ENCODE peak calls at places on chromosomes 16 and 17, in five cellular contexts. U is GM12892, P is HepG2, N is H1, B is GM12878. Q is an unnamed sample.

GRCh38 chr17:43697937-43698336 is 36.2 kb upstream of the MEOX1 start:
- DNase-seq in U (no peak), P (no peak), N (no peak), B (no peak), Q (no peak)

GRCh38 chr16:85607331-85607765 is 5.8 kb upstream of the GSE1 start:
- DNase-seq in U (no peak), P (no peak), N (no peak), B (no peak), Q (no peak)

GRCh38 chr17:7001562-7001961 is 5.7 kb downstream of the ALOX12 start:
- DNase-seq in U (no peak), P (no peak), N (no peak), B (no peak), Q (no peak)

GRCh38 chr17:27627514-27627913 is 3.5 kb upstream of the LGALS9 start:
- DNase-seq in U (no peak), P (no peak), N (no peak), B (no peak), Q (no peak)

GRCh38 chr16:57392694-57393093 is 11.9 kb upstream of the CCL17 start:
- DNase-seq in U (no peak), P (no peak), N (no peak), B (no peak), Q (no peak)

GRCh38 chr16:30546115-30546514 is 11.5 kb upstream of the ZNF747 start:
- DNase-seq in U (no peak), P (no peak), N (no peak), B (no peak), Q (no peak)

GRCh38 chr17:64005734-64006167 is 7.6 kb downstream of the PRR29 start:
- DNase-seq in U (no peak), P (peak), N (no peak), B (no peak), Q (no peak)

GRCh38 chr16:22193134-22193411 is 13.0 kb upstream of the EEF2K start:
- DNase-seq in U (no peak), P (no peak), N (no peak), B (no peak), Q (no peak)

GRCh38 chr16:48129926-48130325 is 25.9 kb downstream of the ABCC12 start:
- DNase-seq in U (no peak), P (no peak), N (no peak), B (no peak), Q (no peak)

GRCh38 chr17:30378191-30378796 is 433 bp upstream of the CPD start:
- DNase-seq in U (no peak), P (no peak), N (no peak), B (no peak), Q (no peak)

GRCh38 chr17:65514541-65514940 is 46.9 kb downstream of the AXIN2 start:
- DNase-seq in U (no peak), P (no peak), N (no peak), B (no peak), Q (no peak)

GRCh38 chr17:75875182-75875939 is 3.0 kb downstream of the TRIM47 start:
- DNase-seq in U (no peak), P (no peak), N (no peak), B (no peak), Q (no peak)

GRCh38 chr17:55635253-55635766 is 87.4 kb downstream of the TMEM100 start:
- DNase-seq in U (no peak), P (no peak), N (no peak), B (no peak), Q (no peak)

GRCh38 chr17:750431-751037 is 1.5 kb downstream of the GEMIN4 start:
- DNase-seq in U (no peak), P (no peak), N (no peak), B (no peak), Q (no peak)

GRCh38 chr17:40122944-40123810 is 1.4 kb downstream of the MSL1 start:
- DNase-seq in U (peak), P (no peak), N (no peak), B (no peak), Q (peak)

GRCh38 chr16:59259964-59260348 is 525.8 kb upstream of the GOT2 start:
- DNase-seq in U (no peak), P (no peak), N (no peak), B (no peak), Q (no peak)

GRCh38 chr17:20154601-20155000 is 145.4 kb downstream of the SPECC1 start:
- DNase-seq in U (no peak), P (no peak), N (no peak), B (no peak), Q (no peak)

GRCh38 chr17:68939195-68939594 is 16.0 kb downstream of the ABCA8 start:
- DNase-seq in U (no peak), P (no peak), N (no peak), B (no peak), Q (no peak)
- TF ChIP-seq TAF1 in U (no peak), P (no peak), N (no peak), B (no peak), Q (no peak)

DNA sequence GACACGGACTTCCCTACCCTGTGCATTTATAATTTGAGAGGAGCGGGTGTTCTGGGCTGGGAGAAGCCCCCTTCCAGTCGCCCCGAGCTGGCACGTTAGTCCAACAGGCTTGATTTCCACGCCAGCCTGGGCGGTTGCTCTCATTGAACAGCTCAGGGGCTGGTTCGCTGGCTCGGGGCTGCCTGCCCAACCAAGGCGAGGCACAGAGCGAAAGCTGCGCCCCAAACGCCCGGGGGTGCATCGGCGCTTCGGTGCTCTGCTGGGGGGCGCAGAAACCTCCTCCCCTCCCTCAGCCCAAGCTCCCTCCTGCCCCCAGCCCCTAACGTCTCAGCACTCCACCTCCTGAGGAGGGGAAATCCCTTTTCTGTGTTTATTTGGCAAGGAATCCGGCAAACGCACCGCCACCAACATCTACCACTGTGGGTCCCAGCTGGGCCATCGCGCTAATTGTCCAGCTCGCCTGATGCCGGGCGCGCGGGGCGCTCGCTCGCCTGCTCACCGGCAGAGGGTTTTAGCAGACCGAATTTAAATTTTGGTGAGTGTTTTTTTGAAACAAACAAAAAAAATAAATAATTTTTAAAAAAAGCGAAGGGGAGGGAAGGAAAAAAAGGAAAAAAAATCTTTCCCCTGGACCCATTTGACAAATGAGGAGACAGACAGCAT is 29.5 kb upstream of the RBFOX1 start:
- DNase-seq in U (no peak), P (no peak), N (no peak), B (no peak), Q (no peak)
- TF ChIP-seq TAF1 in U (no peak), P (no peak), N (no peak), B (no peak), Q (no peak)

GRCh38 chr16:11256657-11257130 is 690 bp upstream of the SOCS1 start:
- DNase-seq in U (no peak), P (no peak), N (no peak), B (no peak), Q (no peak)
- TF ChIP-seq TAF1 in U (no peak), P (no peak), N (no peak), B (no peak), Q (no peak)

GRCh38 chr17:32259596-32259995 is 6.0 kb upstream of the RHBDL3 start:
- DNase-seq in U (no peak), P (no peak), N (no peak), B (no peak), Q (no peak)
- TF ChIP-seq TAF1 in U (no peak), P (no peak), N (no peak), B (no peak), Q (no peak)

GRCh38 chr16:66509576-66509975 is 40.3 kb downstream of the TK2 start:
- DNase-seq in U (no peak), P (no peak), N (no peak), B (no peak), Q (no peak)

GRCh38 chr16:66510298-66510697 is 39.6 kb downstream of the TK2 start:
- DNase-seq in U (no peak), P (no peak), N (no peak), B (no peak), Q (no peak)

GRCh38 chr16:66507731-66508239 is 42.1 kb downstream of the TK2 start:
- DNase-seq in U (no peak), P (no peak), N (no peak), B (no peak), Q (no peak)

GRCh38 chr16:66508914-66509496 is 40.9 kb downstream of the TK2 start:
- DNase-seq in U (no peak), P (no peak), N (no peak), B (no peak), Q (no peak)

DNA sequence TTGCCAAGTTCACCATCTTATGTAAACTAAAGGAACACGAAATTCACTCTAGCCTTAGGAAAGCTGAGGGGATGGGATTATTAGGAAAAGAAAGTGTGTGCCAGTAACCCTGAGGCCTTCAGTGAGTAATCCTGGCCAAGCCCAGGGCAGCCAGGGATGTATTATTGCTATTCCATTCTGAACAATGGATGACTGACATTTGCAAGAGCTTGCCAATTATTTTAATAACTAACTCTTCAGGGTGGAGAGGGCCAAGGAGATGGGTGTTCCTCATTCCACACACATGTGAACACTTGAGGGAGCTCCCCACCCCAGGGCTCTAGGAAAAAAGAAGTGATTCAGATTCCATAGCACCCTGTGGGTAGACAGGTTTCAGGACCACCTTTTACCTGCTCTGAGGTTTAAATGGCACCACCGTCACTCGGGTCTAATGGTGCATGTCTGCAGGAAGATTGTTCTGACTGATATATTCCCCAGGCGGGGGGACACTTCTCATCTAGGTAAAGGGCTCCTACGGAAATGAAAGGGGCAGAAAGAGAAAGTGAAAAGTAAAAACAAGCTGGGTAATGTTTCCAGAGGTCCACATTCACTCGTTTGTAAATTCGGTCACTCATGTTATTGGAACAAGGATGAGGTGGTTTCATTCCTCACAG is 41.5 kb downstream of the TK2 start:
- DNase-seq in U (no peak), P (no peak), N (no peak), B (no peak), Q (no peak)
- TF ChIP-seq TAF1 in U (no peak), P (no peak), N (no peak), B (no peak), Q (no peak)

DNA sequence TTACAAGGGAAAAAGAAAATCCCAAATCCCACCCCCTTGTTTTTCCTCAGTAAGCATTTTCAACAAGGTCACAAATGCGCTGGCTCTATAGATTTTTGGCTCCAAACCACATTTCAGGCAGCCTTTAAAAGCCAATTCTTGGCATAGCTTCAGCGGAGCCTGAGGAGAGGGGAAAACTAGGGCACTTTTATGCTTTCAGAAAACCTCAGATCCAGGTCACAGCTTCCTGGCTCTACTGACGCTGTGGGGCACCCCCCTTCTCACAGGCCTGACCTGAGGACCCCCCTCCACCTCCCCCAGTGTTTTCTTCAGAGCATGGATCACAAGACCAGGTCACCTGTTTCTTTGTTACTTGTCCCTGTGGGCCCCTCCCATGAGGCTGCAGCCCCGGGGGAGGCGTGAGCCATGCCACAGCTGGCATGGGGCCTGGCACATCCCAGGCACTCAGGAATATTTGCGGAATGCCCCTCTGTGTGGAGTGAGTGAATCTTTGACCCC is 30.1 kb upstream of the MTSS2 start:
- DNase-seq in U (no peak), P (no peak), N (no peak), B (no peak), Q (no peak)
- TF ChIP-seq TAF1 in U (no peak), P (no peak), N (no peak), B (no peak), Q (no peak)

DNA sequence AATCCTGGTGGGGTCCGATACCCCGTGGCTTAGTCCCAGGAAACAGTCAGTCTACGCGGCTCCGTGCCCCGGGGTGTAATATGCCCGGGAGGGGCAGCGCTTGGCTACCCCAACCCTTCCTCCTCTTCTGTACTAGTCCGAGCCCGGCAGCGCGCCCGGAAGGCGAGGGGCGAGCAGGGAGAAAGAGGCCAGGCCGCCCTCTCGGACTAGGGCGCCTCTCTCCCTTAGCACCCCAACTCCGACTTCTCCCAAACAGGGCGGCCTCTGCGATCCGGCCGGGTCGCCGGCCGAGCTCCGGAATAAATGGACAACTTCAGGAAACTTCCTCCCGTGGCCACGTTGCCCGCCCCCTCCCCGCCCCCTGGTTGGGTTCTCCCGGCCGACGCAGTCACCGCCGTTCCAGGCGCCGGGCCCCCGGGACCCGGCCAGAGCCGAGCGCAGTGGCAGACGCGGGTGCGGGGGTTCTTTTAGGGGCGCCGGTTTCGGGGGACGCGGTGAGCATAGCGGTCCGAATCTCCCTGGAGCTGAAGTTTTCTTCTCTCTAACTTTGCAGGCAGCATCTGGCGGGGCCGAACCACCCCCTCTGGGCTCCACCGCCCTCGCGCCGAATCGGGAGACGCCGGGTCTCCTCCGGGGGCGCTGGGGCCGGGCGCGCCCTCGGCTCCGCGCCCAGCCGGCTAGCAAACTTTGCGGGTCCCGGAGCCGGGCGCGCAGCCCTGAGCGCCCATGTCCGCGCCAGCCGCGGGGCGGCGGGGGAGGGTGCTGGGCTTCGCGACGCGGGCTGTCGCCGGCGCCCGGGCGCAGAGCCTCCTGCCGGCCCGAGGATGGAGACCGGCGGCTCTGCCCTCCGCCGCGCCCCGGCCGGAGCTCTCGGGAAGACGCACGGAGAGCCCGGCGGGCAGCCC is at the start of gene SDK2:
- DNase-seq in U (no peak), P (no peak), N (no peak), B (no peak), Q (peak)
- TF ChIP-seq TAF1 in U (no peak), P (no peak), N (no peak), B (no peak), Q (no peak)